ENCODE peak calls at places on chromosomes 3 and 15, in six cellular contexts. Z is astrocyte of the spinal cord, R is cardiac fibroblast, Q is thoracic aorta, A is GM23248, C is GM12865. U is an unnamed sample.

GRCh38 chr3:69085543-69086132 is 901 bp downstream of the ARL6IP5 start:
- DNase-seq in Q (no peak), R (peak), C (peak), Z (no peak), A (peak), U (no peak)

GRCh38 chr3:111924283-111924682 is 54.5 kb upstream of the ABHD10 start:
- DNase-seq in R (no peak), C (no peak), Q (peak), A (no peak), Z (no peak), U (peak)

GRCh38 chr3:20141841-20142240 is 44.2 kb downstream of the SGO1 start:
- DNase-seq in R (peak), C (no peak), Q (no peak), A (peak), Z (peak), U (peak)

GRCh38 chr15:66409565-66410108 is 22.9 kb downstream of the MAP2K1 start:
- DNase-seq in R (no peak), C (no peak), Q (no peak), A (no peak), Z (no peak), U (no peak)

GRCh38 chr3:72306800-72307341 is 521.9 kb upstream of the PROK2 start:
- DNase-seq in C (no peak), Q (no peak), R (peak), Z (peak), A (no peak), U (peak)

GRCh38 chr3:23999012-23999641 is 54.0 kb downstream of the NR1D2 start:
- DNase-seq in C (peak), A (peak), R (peak), Q (peak), Z (peak), U (no peak)

GRCh38 chr3:161035711-161036110 is 69.4 kb downstream of the B3GALNT1 start:
- DNase-seq in Q (no peak), A (peak), C (no peak), Z (peak), R (peak), U (peak)

GRCh38 chr3:157226173-157226847 is 66.4 kb upstream of the CCNL1 start:
- DNase-seq in A (peak), C (peak), Z (no peak), Q (no peak), R (peak), U (no peak)

GRCh38 chr15:33543957-33544356 is 233.2 kb downstream of the RYR3 start:
- DNase-seq in Q (no peak), C (no peak), A (no peak), Z (no peak), R (no peak), U (no peak)

GRCh38 chr3:71484047-71484446 is 99.5 kb downstream of the FOXP1 start:
- DNase-seq in R (no peak), A (no peak), C (no peak), Z (no peak), Q (no peak), U (no peak)

GRCh38 chr3:126999383-126999782 is 16.5 kb downstream of the PLXNA1 start:
- DNase-seq in C (no peak), R (no peak), Q (no peak), Z (no peak), A (no peak), U (no peak)

GRCh38 chr3:14273886-14274517 is 95.4 kb downstream of the LSM3 start:
- DNase-seq in R (peak), Z (no peak), A (peak), C (no peak), Q (no peak), U (no peak)

GRCh38 chr15:61228025-61228901 is 839 bp downstream of the RORA start:
- DNase-seq in Z (peak), R (peak), A (peak), C (no peak), Q (no peak), U (no peak)

GRCh38 chr3:23805881-23806321 is at the start of gene UBE2E1:
- DNase-seq in C (peak), R (peak), Z (peak), A (peak), Q (no peak), U (peak)

GRCh38 chr15:88256261-88257230 is at the start of gene NTRK3:
- DNase-seq in Z (peak), A (peak), R (no peak), Q (no peak), C (no peak), U (no peak)

GRCh38 chr3:194562986-194563385 is 70.2 kb downstream of the TMEM44 start:
- DNase-seq in A (no peak), Z (no peak), C (no peak), Q (no peak), R (no peak), U (no peak)

GRCh38 chr3:45441570-45442313 is 53.4 kb downstream of the LARS2 start:
- DNase-seq in Q (no peak), R (no peak), A (no peak), C (no peak), Z (peak), U (peak)

GRCh38 chr3:127193341-127193740 is 410 bp downstream of the PRR23E start:
- DNase-seq in R (no peak), C (no peak), Z (no peak), A (no peak), Q (no peak), U (no peak)

GRCh38 chr15:90387534-90388461 is at the start of gene IQGAP1:
- DNase-seq in Z (peak), Q (peak), A (peak), R (peak), C (peak), U (peak)

GRCh38 chr15:88493811-88494210 is 26.3 kb downstream of the MRPS11 start:
- DNase-seq in Z (no peak), A (no peak), Q (no peak), C (no peak), R (no peak), U (no peak)

GRCh38 chr3:10460951-10461563 is 44.3 kb downstream of the ATP2B2 start:
- DNase-seq in R (no peak), Q (no peak), C (no peak), A (no peak), Z (no peak), U (no peak)

GRCh38 chr15:44038801-44039200 is 156.3 kb downstream of the FRMD5 start:
- DNase-seq in Q (no peak), A (no peak), C (peak), Z (peak), R (no peak), U (no peak)

GRCh38 chr3:12750223-12750622 is 8.8 kb downstream of the TMEM40 start:
- DNase-seq in Z (peak), Q (no peak), R (peak), C (peak), A (peak), U (peak)

GRCh38 chr3:169041677-169042171 is 621.8 kb downstream of the MECOM start:
- DNase-seq in R (peak), Q (no peak), A (peak), C (no peak), Z (peak), U (peak)

GRCh38 chr15:78726870-78727551 is 84.3 kb downstream of the ADAMTS7 start:
- DNase-seq in Z (peak), C (peak), A (peak), Q (no peak), R (peak), U (no peak)

GRCh38 chr15:34013746-34014145 is 25.3 kb downstream of the AVEN start:
- DNase-seq in A (no peak), R (no peak), Q (no peak), Z (no peak), C (no peak), U (no peak)

GRCh38 chr3:124172846-124173245 is 180.9 kb upstream of the ROPN1 start:
- DNase-seq in A (no peak), C (no peak), R (no peak), Z (no peak), Q (no peak), U (no peak)

GRCh38 chr3:55435446-55435845 is 51.7 kb downstream of the WNT5A start:
- DNase-seq in R (no peak), A (no peak), Z (no peak), C (no peak), Q (no peak), U (no peak)

GRCh38 chr3:71103430-71103881 is 480.1 kb downstream of the FOXP1 start:
- DNase-seq in R (peak), Q (no peak), C (no peak), A (peak), Z (peak), U (no peak)

GRCh38 chr15:67611803-67612369 is 69.4 kb downstream of the MAP2K5 start:
- DNase-seq in C (no peak), A (no peak), Q (no peak), Z (no peak), R (no peak), U (no peak)

GRCh38 chr15:40593588-40594428 is at the start of gene KNL1:
- DNase-seq in Q (peak), Z (peak), C (peak), A (peak), R (peak), U (peak)

GRCh38 chr15:40594429-40594836 is 384 bp downstream of the KNL1 start:
- DNase-seq in Q (no peak), A (peak), R (peak), Z (peak), C (peak), U (no peak)

GRCh38 chr15:40590635-40591105 is 3.4 kb upstream of the KNL1 start:
- DNase-seq in Z (no peak), Q (no peak), C (no peak), A (peak), R (peak), U (no peak)

GRCh38 chr15:40593130-40593529 is 919 bp upstream of the KNL1 start:
- DNase-seq in Z (no peak), Q (no peak), C (no peak), R (no peak), A (no peak), U (no peak)

DNA sequence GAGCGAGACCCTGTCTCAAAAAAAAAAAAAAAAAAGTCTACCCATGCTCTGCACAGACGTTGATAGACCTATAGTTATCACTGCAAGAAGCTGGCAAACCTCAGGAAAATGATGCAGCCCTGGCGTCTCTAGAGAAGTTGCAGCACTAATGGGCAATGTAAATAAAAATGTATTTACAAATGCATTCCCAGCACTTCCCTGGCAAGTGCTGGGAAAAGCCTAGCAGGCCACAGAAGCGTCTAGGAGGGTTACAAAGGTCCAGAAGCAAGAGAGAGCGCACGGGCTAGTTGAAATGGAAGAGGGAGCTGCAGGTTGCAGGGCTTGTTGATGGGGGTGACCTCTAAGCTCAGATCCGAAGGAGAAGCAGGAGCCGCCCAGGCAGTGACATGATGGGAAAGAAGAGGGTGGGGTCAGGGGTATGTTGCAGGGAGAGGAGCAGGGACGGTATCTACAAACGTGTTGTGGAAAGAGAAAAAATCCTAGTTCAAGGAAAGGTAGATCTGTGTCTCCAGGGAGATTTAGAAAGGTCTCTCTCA is 2.7 kb upstream of the KNL1 start:
- DNase-seq in C (no peak), R (no peak), A (no peak), Q (no peak), Z (no peak), U (no peak)
- H3K4me3 ChIP-seq in C (no peak), R (no peak), A (no peak), Q (no peak), Z (no peak), U (no peak)

GRCh38 chr3:184604039-184604955 is 42.7 kb downstream of the EPHB3 start:
- DNase-seq in Z (no peak), C (no peak), R (no peak), Q (no peak), A (peak), U (no peak)

GRCh38 chr3:184602406-184603155 is 41.0 kb downstream of the EPHB3 start:
- DNase-seq in C (no peak), Z (no peak), A (no peak), R (no peak), Q (no peak), U (no peak)

GRCh38 chr3:184604956-184605290 is 43.3 kb downstream of the EPHB3 start:
- DNase-seq in R (no peak), Z (no peak), C (no peak), Q (no peak), A (no peak), U (no peak)

GRCh38 chr3:184601576-184602405 is 40.2 kb downstream of the EPHB3 start:
- DNase-seq in R (no peak), C (no peak), Q (no peak), A (no peak), Z (no peak), U (no peak)

GRCh38 chr3:184603156-184604030 is 41.8 kb downstream of the EPHB3 start:
- DNase-seq in C (no peak), Q (no peak), Z (no peak), A (no peak), R (peak), U (no peak)
- H3K4me3 ChIP-seq in C (no peak), Q (peak), Z (no peak), A (peak), R (no peak), U (no peak)

GRCh38 chr15:45747426-45747825 is 112.6 kb downstream of the SQOR start:
- DNase-seq in R (peak), C (no peak), A (no peak), Q (no peak), Z (no peak), U (no peak)

DNA sequence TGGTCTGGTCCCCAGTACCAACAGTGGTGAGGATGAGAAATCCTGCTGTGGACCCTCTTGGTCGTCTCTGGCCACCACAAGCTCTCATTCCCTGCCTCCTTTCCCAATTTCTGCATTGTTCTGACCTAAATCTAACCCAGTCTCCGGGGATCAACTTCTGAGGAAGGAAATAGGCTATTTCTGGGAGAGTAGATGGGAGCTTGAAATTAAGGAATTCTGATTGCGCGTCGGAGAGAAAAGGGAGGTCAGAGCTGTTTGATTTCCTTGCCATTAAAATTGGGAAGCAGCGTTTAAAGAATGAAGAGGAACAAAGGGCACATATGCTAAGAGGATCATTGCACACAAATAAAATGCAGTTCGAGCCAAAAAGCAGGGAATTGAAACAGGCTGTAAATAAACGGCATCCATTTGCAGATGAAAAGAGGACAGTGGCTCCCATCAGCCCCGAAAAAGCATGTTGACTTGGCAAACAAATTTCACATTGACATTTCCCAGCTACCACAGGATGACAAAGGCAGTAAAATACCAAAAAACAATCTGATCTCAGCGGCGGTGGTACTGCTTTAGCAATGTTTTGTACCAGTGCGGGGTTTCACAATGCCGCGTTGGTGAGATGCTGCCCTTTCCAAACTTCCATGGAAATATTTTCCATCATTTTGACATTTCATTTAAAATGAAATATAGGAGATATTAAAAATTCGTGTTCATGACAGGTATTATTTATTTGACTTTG is 108.6 kb downstream of the SQOR start:
- DNase-seq in A (no peak), R (no peak), Q (no peak), C (no peak), Z (no peak), U (no peak)
- H3K4me3 ChIP-seq in A (no peak), R (no peak), Q (no peak), C (no peak), Z (no peak), U (no peak)

GRCh38 chr15:31342381-31342780 is 15.7 kb downstream of the KLF13 start:
- DNase-seq in R (no peak), C (no peak), Z (no peak), Q (no peak), A (no peak), U (no peak)

GRCh38 chr15:31344266-31344665 is 17.6 kb downstream of the KLF13 start:
- DNase-seq in A (no peak), Q (no peak), C (no peak), Z (no peak), R (no peak), U (no peak)

GRCh38 chr15:31344824-31345605 is 18.4 kb downstream of the KLF13 start:
- DNase-seq in R (no peak), A (peak), Q (no peak), Z (no peak), C (peak), U (no peak)

GRCh38 chr15:31342781-31343626 is 16.4 kb downstream of the KLF13 start:
- DNase-seq in R (no peak), C (no peak), Q (no peak), A (no peak), Z (no peak), U (no peak)

GRCh38 chr15:31343831-31344230 is 17.2 kb downstream of the KLF13 start:
- DNase-seq in A (no peak), Q (no peak), R (no peak), Z (no peak), C (no peak), U (no peak)
- H3K4me3 ChIP-seq in A (no peak), Q (no peak), R (no peak), Z (no peak), C (no peak), U (no peak)

DNA sequence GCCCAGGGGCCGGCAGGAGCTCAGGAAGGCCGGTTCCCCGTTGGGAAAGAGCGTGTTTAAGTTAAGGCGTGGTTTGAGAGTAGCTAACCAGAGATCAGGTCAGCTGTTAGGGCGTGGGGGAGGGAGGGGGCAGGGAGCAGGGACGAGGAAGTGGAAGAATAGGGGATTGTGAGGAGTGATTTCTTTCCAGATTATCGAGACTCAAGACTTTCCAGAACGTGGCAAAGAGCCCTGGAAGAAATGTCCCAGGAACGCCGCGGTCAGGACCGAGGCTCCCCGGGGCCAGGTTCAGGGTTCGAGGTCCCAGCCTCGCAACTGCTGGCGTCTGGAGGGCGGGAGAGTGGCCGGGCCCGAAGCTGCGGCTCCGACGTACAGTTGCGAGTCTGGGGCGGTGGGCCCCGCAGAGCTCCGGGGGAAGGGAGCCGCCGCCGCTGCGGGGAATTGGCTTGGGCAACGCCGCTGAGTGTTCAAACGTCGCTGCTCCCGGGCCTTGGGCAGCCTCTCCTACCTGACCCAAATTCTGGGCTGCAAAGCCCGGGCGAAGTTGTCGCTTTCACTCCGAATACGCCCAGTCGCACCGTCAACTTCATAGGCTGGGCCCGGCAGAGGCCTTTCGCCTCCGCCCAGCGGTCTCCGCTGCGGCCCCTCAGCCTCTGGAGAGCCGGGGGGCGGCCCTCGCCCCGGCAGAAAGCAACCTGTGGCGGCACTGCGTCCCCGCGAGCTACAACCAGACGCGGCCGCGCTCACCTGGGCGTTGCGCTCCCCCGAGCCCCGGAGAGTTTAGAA is 9.5 kb downstream of the ISL2 start:
- DNase-seq in A (peak), Q (no peak), R (no peak), Z (no peak), C (peak), U (no peak)
- H3K4me3 ChIP-seq in A (peak), Q (peak), R (peak), Z (no peak), C (peak), U (peak)

GRCh38 chr15:100061944-100062343 is 279.8 kb downstream of the ADAMTS17 start:
- DNase-seq in A (no peak), R (no peak), C (no peak), Z (no peak), Q (no peak), U (no peak)
- H3K4me3 ChIP-seq in A (no peak), R (no peak), C (no peak), Z (no peak), Q (no peak), U (no peak)

GRCh38 chr3:49295489-49296058 is 18.5 kb upstream of the C3orf62 start:
- DNase-seq in R (peak), C (peak), Q (no peak), A (peak), Z (peak), U (no peak)
- H3K4me3 ChIP-seq in R (no peak), C (no peak), Q (no peak), A (no peak), Z (no peak), U (no peak)

GRCh38 chr3:53493997-53494791 is at the start of gene CACNA1D:
- DNase-seq in A (peak), Q (no peak), C (no peak), R (no peak), Z (no peak), U (no peak)

GRCh38 chr3:53496984-53497383 is 2.6 kb downstream of the CACNA1D start:
- DNase-seq in C (no peak), Q (no peak), Z (no peak), A (no peak), R (no peak), U (no peak)

GRCh38 chr3:53495518-53496501 is 1.4 kb downstream of the CACNA1D start:
- DNase-seq in Z (no peak), A (no peak), C (no peak), R (no peak), Q (no peak), U (no peak)

GRCh38 chr3:53493618-53493996 is 804 bp upstream of the CACNA1D start:
- DNase-seq in Q (no peak), C (no peak), Z (no peak), A (no peak), R (no peak), U (no peak)

GRCh38 chr3:53495091-53495517 is 693 bp downstream of the CACNA1D start:
- DNase-seq in Z (no peak), R (no peak), A (no peak), Q (no peak), C (no peak), U (no peak)
- H3K4me3 ChIP-seq in Z (peak), R (no peak), A (peak), Q (peak), C (no peak), U (peak)

U was measured in skeletal muscle cell.